ENCODE peak calls at places on chromosome 19, in four cellular contexts. One of them, this sample, is unnamed.

GRCh38 chr19:14361824-14362223 is 19.4 kb upstream of the ADGRE5 start:
- DNase-seq in fibroblast of lung: no peak
- DNase-seq in heart right ventricle: no peak
- DNase-seq in hepatocyte: no peak
- DNase-seq in this sample: no peak

GRCh38 chr19:38656171-38656981 is 8.9 kb downstream of the ACTN4 start:
- DNase-seq in fibroblast of lung: peak
- DNase-seq in hepatocyte: no peak
- DNase-seq in heart right ventricle: no peak
- DNase-seq in this sample: peak

GRCh38 chr19:4575978-4576933 is 16.8 kb upstream of the SEMA6B start:
- DNase-seq in hepatocyte: peak
- DNase-seq in heart right ventricle: peak
- DNase-seq in fibroblast of lung: peak
- DNase-seq in this sample: peak

GRCh38 chr19:58581227-58582141 is 8.3 kb upstream of the MZF1 start:
- DNase-seq in hepatocyte: peak
- DNase-seq in fibroblast of lung: peak
- DNase-seq in heart right ventricle: peak
- DNase-seq in this sample: peak

GRCh38 chr19:58252102-58252685 is 23.5 kb downstream of the ZNF544 start:
- DNase-seq in hepatocyte: no peak
- DNase-seq in heart right ventricle: no peak
- DNase-seq in fibroblast of lung: peak
- DNase-seq in this sample: peak

GRCh38 chr19:6718741-6719539 is 1.5 kb downstream of the C3 start:
- DNase-seq in hepatocyte: peak
- DNase-seq in heart right ventricle: no peak
- DNase-seq in fibroblast of lung: no peak
- DNase-seq in this sample: no peak

GRCh38 chr19:4896372-4896771 is 6.3 kb downstream of the ARRDC5 start:
- DNase-seq in heart right ventricle: no peak
- DNase-seq in hepatocyte: no peak
- DNase-seq in fibroblast of lung: no peak
- DNase-seq in this sample: no peak

GRCh38 chr19:29665826-29666633 is 769 bp downstream of the PLEKHF1 start:
- DNase-seq in hepatocyte: peak
- DNase-seq in fibroblast of lung: peak
- DNase-seq in heart right ventricle: peak
- DNase-seq in this sample: no peak

GRCh38 chr19:12774588-12775555 is at the start of gene HOOK2:
- DNase-seq in hepatocyte: peak
- DNase-seq in heart right ventricle: no peak
- DNase-seq in fibroblast of lung: no peak
- DNase-seq in this sample: no peak

GRCh38 chr19:15379996-15380647 is 535 bp upstream of the AKAP8 start:
- DNase-seq in hepatocyte: peak
- DNase-seq in heart right ventricle: no peak
- DNase-seq in fibroblast of lung: peak
- DNase-seq in this sample: peak

GRCh38 chr19:18386543-18387251 is 739 bp downstream of the GDF15 start:
- DNase-seq in heart right ventricle: no peak
- DNase-seq in fibroblast of lung: no peak
- DNase-seq in hepatocyte: peak
- DNase-seq in this sample: no peak

DNA sequence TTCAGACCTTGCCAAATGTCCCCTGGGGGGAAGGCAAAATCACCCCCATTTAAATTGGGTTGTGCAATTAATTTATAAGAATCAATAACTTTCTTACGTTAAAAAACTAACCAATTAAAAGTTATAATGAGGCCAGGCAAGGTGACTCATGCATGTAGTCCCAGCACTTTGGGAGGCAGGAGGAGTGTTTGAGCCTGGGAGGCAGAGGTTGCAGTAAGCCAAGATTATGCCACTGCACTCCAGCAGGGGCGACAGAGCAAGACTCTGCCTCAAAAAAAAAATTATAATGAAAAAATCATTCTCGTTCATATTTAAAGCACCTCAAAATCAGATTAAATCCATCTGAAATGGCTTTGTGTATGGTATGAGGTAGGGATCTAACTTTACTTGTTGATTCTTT is 18.4 kb upstream of the SIGLEC14 start:
- DNase-seq in heart right ventricle: no peak
- DNase-seq in fibroblast of lung: no peak
- DNase-seq in hepatocyte: no peak
- DNase-seq in this sample: no peak
- TF ChIP-seq CTCF in heart right ventricle: no peak
- TF ChIP-seq CTCF in fibroblast of lung: peak
- TF ChIP-seq CTCF in hepatocyte: no peak
- TF ChIP-seq CTCF in this sample: no peak

GRCh38 chr19:2724148-2724557 is 3.0 kb upstream of the DIRAS1 start:
- DNase-seq in fibroblast of lung: no peak
- DNase-seq in heart right ventricle: no peak
- DNase-seq in hepatocyte: no peak
- DNase-seq in this sample: no peak
- TF ChIP-seq CTCF in fibroblast of lung: no peak
- TF ChIP-seq CTCF in heart right ventricle: no peak
- TF ChIP-seq CTCF in hepatocyte: no peak
- TF ChIP-seq CTCF in this sample: peak

DNA sequence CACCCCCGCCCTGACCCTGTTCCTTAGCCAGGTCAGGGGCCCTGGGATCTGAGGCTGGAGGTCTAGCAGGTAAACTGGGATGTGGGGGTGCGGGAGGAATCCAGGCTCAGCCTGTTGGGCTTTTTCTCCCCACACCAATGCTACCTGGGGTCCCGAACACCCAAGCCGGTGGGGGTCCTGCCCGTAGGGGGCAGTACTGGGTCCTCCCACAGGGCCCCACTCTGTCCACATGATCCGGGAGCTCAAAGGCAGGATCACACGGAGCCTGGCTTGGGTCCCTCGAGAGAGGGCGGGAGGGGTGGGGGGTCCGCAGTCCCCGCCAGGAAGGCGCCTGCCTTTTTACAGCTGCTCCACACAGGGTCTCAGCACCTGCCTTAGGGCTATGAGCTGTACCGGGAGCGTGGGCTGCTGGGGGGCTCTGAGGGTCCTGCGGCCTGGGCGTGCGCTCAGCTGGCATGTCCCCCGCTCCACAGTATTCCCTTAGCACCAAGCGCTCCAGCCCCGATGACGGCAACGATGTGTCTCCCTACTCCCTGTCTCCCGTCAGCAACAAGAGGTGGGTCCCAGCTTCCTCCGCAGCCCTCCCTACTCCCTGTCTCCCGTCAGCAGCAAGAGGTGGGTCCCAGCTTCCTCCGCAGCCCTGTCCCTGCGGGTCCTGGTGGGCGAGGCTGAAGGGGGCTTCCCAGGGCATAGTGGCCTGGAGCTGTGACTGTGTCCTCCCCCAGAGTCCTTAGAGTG is 12.3 kb upstream of the TEKTIP1 start:
- DNase-seq in fibroblast of lung: no peak
- DNase-seq in heart right ventricle: no peak
- DNase-seq in hepatocyte: no peak
- DNase-seq in this sample: no peak
- TF ChIP-seq CTCF in fibroblast of lung: no peak
- TF ChIP-seq CTCF in heart right ventricle: no peak
- TF ChIP-seq CTCF in hepatocyte: peak
- TF ChIP-seq CTCF in this sample: peak

GRCh38 chr19:2703691-2704216 is 1.3 kb upstream of the GNG7 start:
- DNase-seq in hepatocyte: no peak
- DNase-seq in heart right ventricle: no peak
- DNase-seq in fibroblast of lung: no peak
- DNase-seq in this sample: no peak
- TF ChIP-seq CTCF in hepatocyte: no peak
- TF ChIP-seq CTCF in heart right ventricle: no peak
- TF ChIP-seq CTCF in fibroblast of lung: no peak
- TF ChIP-seq CTCF in this sample: no peak

DNA sequence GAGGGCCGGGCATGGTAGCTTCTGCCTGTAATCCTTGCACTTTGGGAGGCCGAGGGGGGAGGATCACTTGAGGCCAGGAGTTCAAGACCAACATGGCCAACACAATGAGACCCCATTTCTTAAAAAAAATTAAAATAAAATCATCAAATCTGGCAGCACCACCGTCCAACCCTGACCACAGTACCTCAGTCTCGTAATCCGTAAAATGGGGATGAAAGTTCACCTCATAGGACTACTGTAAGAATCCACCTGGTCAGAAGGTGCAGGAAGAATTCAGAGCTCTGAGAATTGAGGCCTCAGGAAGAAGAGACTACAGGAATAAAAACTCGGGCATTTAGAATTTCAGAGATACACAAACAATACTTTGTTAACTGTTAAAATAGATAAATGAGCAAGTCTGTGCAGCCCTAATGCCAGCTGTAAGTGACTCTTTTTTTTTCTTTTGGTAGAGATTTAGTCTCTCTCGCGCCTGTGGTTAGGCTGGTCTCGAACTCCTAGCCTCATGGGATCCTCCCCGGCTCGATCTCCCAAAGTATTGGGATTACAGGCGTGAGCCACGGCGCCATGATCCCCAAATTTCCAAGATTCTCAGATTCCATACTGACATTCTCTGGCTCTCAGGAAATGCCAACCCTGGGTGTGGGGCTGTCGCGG is 2.9 kb downstream of the PPP1R13L start:
- DNase-seq in heart right ventricle: no peak
- DNase-seq in hepatocyte: no peak
- DNase-seq in fibroblast of lung: no peak
- DNase-seq in this sample: no peak
- TF ChIP-seq CTCF in heart right ventricle: no peak
- TF ChIP-seq CTCF in hepatocyte: no peak
- TF ChIP-seq CTCF in fibroblast of lung: no peak
- TF ChIP-seq CTCF in this sample: no peak

This sample was measured in astrocyte of the spinal cord.